ENCODE peak calls at places on chromosomes 16 and 17, in five cellular contexts. T is ureter; G is activated T-cell treated with anti-CD3 and anti-CD28 coated beads, Interleukin-2, amount 50 U/mL, for 24 hours; Q is activated CD4-positive, alpha-beta T cell treated with anti-CD3 and anti-CD28 coated beads for 1 hour; I is activated effector memory CD4-positive, alpha-beta T cell treated with Interleukin-2 at 50 U/mL for 16 hours. Y is an unnamed sample.

GRCh38 chr17:40349477-40350409 is 14.8 kb downstream of the GJD3 start:
- DNase-seq in Q (no peak), G (no peak), T (no peak), I (no peak), Y (no peak)

GRCh38 chr17:82590881-82591539 is 57.2 kb downstream of the WDR45B start:
- DNase-seq in G (no peak), I (no peak), T (no peak), Q (no peak), Y (no peak)

GRCh38 chr17:82212331-82213250 is at the start of gene CCDC57:
- DNase-seq in Q (peak; percentile 52), G (peak; percentile 85), T (peak; percentile 82), I (peak; percentile 51), Y (peak; percentile 88)

GRCh38 chr17:77116371-77116860 is 24.4 kb upstream of the SEC14L1 start:
- DNase-seq in Q (no peak), T (no peak), G (no peak), I (no peak), Y (no peak)

GRCh38 chr17:53218723-53219122 is 604.0 kb upstream of the KIF2B start:
- DNase-seq in G (no peak), Q (no peak), I (no peak), T (no peak), Y (no peak)

GRCh38 chr17:33335491-33336173 is 42.5 kb upstream of the ASIC2 start:
- DNase-seq in G (no peak), Q (no peak), T (no peak), I (no peak), Y (no peak)

GRCh38 chr17:68600123-68600880 is 865 bp downstream of the FAM20A start:
- DNase-seq in T (no peak), I (no peak), Q (no peak), G (peak; percentile 40), Y (peak; percentile 14)

GRCh38 chr16:19520861-19521331 is 1.0 kb downstream of the GDE1 start:
- DNase-seq in T (no peak), Q (no peak), I (no peak), G (no peak), Y (peak; percentile 4)

GRCh38 chr17:57284583-57284982 is 28.3 kb downstream of the MSI2 start:
- DNase-seq in I (no peak), G (no peak), T (no peak), Q (no peak), Y (peak; percentile 23)

Y was measured in germinal center.